ENCODE peak calls at places on chromosomes 1 and 21, in five cellular contexts. Y is mesothelial cell of epicardium; F is stimulated activated naive CD4-positive, alpha-beta T cell; G is NCI-H524; N is GM18507. I is an unnamed sample.

GRCh38 chr1:41617336-41617735 is 132.9 kb upstream of the EDN2 start:
- DNase-seq in N (no peak), Y (no peak), G (no peak), F (no peak), I (no peak)

GRCh38 chr1:17856496-17857108 is 101.5 kb downstream of the ACTL8 start:
- DNase-seq in Y (no peak), N (no peak), G (peak), F (no peak), I (no peak)

GRCh38 chr1:182570611-182570970 is 18.5 kb downstream of the RNASEL start:
- DNase-seq in Y (no peak), N (no peak), G (no peak), F (no peak), I (no peak)

GRCh38 chr1:94240822-94241221 is 3.4 kb upstream of the ARHGAP29 start:
- DNase-seq in N (no peak), G (peak), F (no peak), Y (no peak), I (peak)

GRCh38 chr1:113303252-113303651 is 87.1 kb upstream of the MAGI3 start:
- DNase-seq in F (no peak), G (peak), Y (no peak), N (no peak), I (peak)

GRCh38 chr1:183636783-183637182 is 1.2 kb upstream of the ARPC5 start:
- DNase-seq in N (no peak), Y (no peak), G (peak), F (no peak), I (no peak)

GRCh38 chr1:95453053-95453452 is 219.0 kb downstream of the RWDD3 start:
- DNase-seq in Y (no peak), F (no peak), N (no peak), G (no peak), I (no peak)

GRCh38 chr1:158071106-158071505 is 77.7 kb downstream of the KIRREL1 start:
- DNase-seq in Y (no peak), N (no peak), G (peak), F (no peak), I (no peak)

GRCh38 chr1:59404725-59405124 is 107.8 kb downstream of the FGGY start:
- DNase-seq in G (peak), N (no peak), F (no peak), Y (no peak), I (peak)

GRCh38 chr1:180793451-180793850 is 119.2 kb upstream of the KIAA1614 start:
- DNase-seq in F (no peak), G (no peak), N (no peak), Y (no peak), I (no peak)

GRCh38 chr1:9052272-9053049 is 17.0 kb downstream of the SLC2A5 start:
- DNase-seq in F (no peak), Y (no peak), N (no peak), G (no peak), I (no peak)

GRCh38 chr21:15063821-15064575 is 802 bp downstream of the NRIP1 start:
- DNase-seq in F (no peak), Y (peak), N (no peak), G (peak), I (peak)

GRCh38 chr1:245107776-245108114 is 47.0 kb upstream of the KIF26B start:
- DNase-seq in Y (no peak), G (no peak), F (no peak), N (no peak), I (no peak)

GRCh38 chr1:171994293-171994692 is 153.0 kb downstream of the DNM3 start:
- DNase-seq in Y (no peak), N (no peak), G (no peak), F (no peak), I (no peak)

GRCh38 chr1:3049164-3049563 is 19.8 kb upstream of the PRDM16 start:
- DNase-seq in G (no peak), Y (peak), F (no peak), N (no peak), I (no peak)

GRCh38 chr21:35410123-35410522 is 361.0 kb upstream of the RUNX1 start:
- DNase-seq in N (no peak), G (no peak), Y (no peak), F (no peak), I (no peak)

GRCh38 chr1:44947060-44947773 is 39.2 kb downstream of the EIF2B3 start:
- DNase-seq in N (no peak), Y (no peak), G (peak), F (no peak), I (peak)

GRCh38 chr1:178870944-178871343 is at the start of gene ANGPTL1:
- DNase-seq in N (no peak), G (no peak), Y (no peak), F (no peak), I (no peak)

GRCh38 chr1:23370744-23371710 is 1.4 kb upstream of the ZNF436 start:
- DNase-seq in N (no peak), G (peak), F (no peak), Y (no peak), I (peak)

GRCh38 chr21:19130379-19131028 is 726.9 kb upstream of the TMPRSS15 start:
- DNase-seq in G (no peak), N (no peak), Y (no peak), F (no peak), I (no peak)

GRCh38 chr1:20988030-20988825 is 188.5 kb downstream of the EIF4G3 start:
- DNase-seq in N (no peak), Y (no peak), F (no peak), G (no peak), I (no peak)

GRCh38 chr1:28580706-28581530 is 11.1 kb upstream of the RAB42 start:
- DNase-seq in N (no peak), G (peak), Y (no peak), F (no peak), I (peak)

GRCh38 chr1:236765831-236766230 is 29.3 kb upstream of the MTR start:
- DNase-seq in Y (no peak), F (no peak), G (no peak), N (no peak), I (no peak)

GRCh38 chr1:18907021-18907913 is 4.9 kb upstream of the ALDH4A1 start:
- DNase-seq in N (no peak), F (peak), G (peak), Y (peak), I (peak)

GRCh38 chr1:160032165-160032827 is 506 bp upstream of the PIGM start:
- DNase-seq in F (no peak), G (peak), N (no peak), Y (no peak), I (peak)

GRCh38 chr1:214609692-214610091 is 6.7 kb downstream of the CENPF start:
- DNase-seq in F (no peak), G (no peak), N (no peak), Y (no peak), I (no peak)

GRCh38 chr1:29607236-29607635 is 370.9 kb downstream of the PTPRU start:
- DNase-seq in Y (no peak), N (no peak), F (no peak), G (no peak), I (no peak)

GRCh38 chr1:41664861-41665640 is 180.6 kb upstream of the EDN2 start:
- DNase-seq in Y (no peak), F (no peak), G (peak), N (no peak), I (peak)

GRCh38 chr1:89260575-89261275 is 11.9 kb downstream of the GBP5 start:
- DNase-seq in G (no peak), Y (no peak), N (no peak), F (no peak), I (no peak)

GRCh38 chr1:29851666-29852065 is 615.3 kb downstream of the PTPRU start:
- DNase-seq in G (no peak), Y (no peak), N (no peak), F (no peak), I (no peak)